ENCODE peak calls at places on chromosomes 4 and X, in five cellular contexts. V is pancreas; X is head of caudate nucleus; H is amniotic stem cell; L is stimulated activated CD8-positive, alpha-beta memory T cell treated with anti-CD3 and anti-CD28 coated beads, Interleukin-7, amount 100 ng/mL, for 24 hours. S is an unnamed sample.

GRCh38 chr4:76626686-76627465 is 191.8 kb downstream of the SHROOM3 start:
- DNase-seq in V (no peak), X (no peak), H (no peak), L (no peak), S (no peak)

GRCh38 chrX:130566028-130566683 is 164.4 kb downstream of the RBMX2 start:
- DNase-seq in V (peak), X (no peak), H (no peak), L (no peak), S (no peak)

GRCh38 chrX:93874554-93874953 is 200.5 kb downstream of the FAM133A start:
- DNase-seq in V (peak), X (no peak), H (peak), L (no peak), S (no peak)

GRCh38 chr4:175412161-175412560 is 399.9 kb downstream of the GPM6A start:
- DNase-seq in V (no peak), X (no peak), H (no peak), L (no peak), S (no peak)

GRCh38 chr4:78936989-78937388 is 2.2 kb downstream of the PAQR3 start:
- DNase-seq in V (no peak), X (no peak), H (no peak), L (no peak), S (no peak)

GRCh38 chrX:131316260-131316659 is 27.2 kb upstream of the IGSF1 start:
- DNase-seq in V (no peak), X (no peak), H (no peak), L (no peak), S (no peak)

GRCh38 chrX:35380808-35381700 is 417.1 kb upstream of the MAGEB16 start:
- DNase-seq in V (peak), X (no peak), H (no peak), L (no peak), S (peak)

GRCh38 chr4:166972071-166972470 is 262.2 kb downstream of the SPOCK3 start:
- DNase-seq in V (no peak), X (no peak), H (peak), L (no peak), S (no peak)

GRCh38 chr4:130147618-130148017 is 1051.7 kb downstream of the C4orf33 start:
- DNase-seq in V (no peak), X (no peak), H (no peak), L (no peak), S (no peak)

GRCh38 chrX:109374276-109374960 is 107.5 kb downstream of the GUCY2F start:
- DNase-seq in V (no peak), X (no peak), H (no peak), L (no peak), S (no peak)

GRCh38 chr4:86055898-86056297 is 304.0 kb downstream of the MAPK10 start:
- DNase-seq in V (no peak), X (no peak), H (no peak), L (no peak), S (no peak)

GRCh38 chrX:109643687-109644086 is 18.7 kb upstream of the KCNE5 start:
- DNase-seq in V (no peak), X (no peak), H (no peak), L (no peak), S (no peak)

GRCh38 chrX:47771473-47771872 is 65.2 kb upstream of the ZNF81 start:
- DNase-seq in V (no peak), X (no peak), H (no peak), L (no peak), S (no peak)

GRCh38 chr4:2932951-2933565 is 30.1 kb downstream of the NOP14 start:
- DNase-seq in V (peak), X (no peak), H (no peak), L (no peak), S (no peak)

GRCh38 chr4:5374994-5375393 is 323.7 kb downstream of the STK32B start:
- DNase-seq in V (no peak), X (no peak), H (no peak), L (no peak), S (no peak)

GRCh38 chr4:110953898-110954297 is 331.0 kb upstream of the PITX2 start:
- DNase-seq in V (no peak), X (no peak), H (no peak), L (no peak), S (no peak)

GRCh38 chr4:156575430-156576073 is 396.0 kb downstream of the PDGFC start:
- DNase-seq in V (no peak), X (no peak), H (no peak), L (no peak), S (no peak)

GRCh38 chr4:53234669-53235068 is 131.2 kb downstream of the SCFD2 start:
- DNase-seq in V (no peak), X (no peak), H (no peak), L (no peak), S (no peak)

GRCh38 chr4:39637572-39638357 is 900 bp downstream of the SMIM14 start:
- DNase-seq in V (peak), X (peak), H (peak), L (no peak), S (peak)

GRCh38 chr4:2285665-2286381 is 23.9 kb upstream of the MXD4 start:
- DNase-seq in V (no peak), X (peak), H (no peak), L (no peak), S (no peak)

GRCh38 chrX:155747520-155747919 is 133.6 kb upstream of the VAMP7 start:
- DNase-seq in V (peak), X (no peak), H (no peak), L (no peak), S (no peak)

GRCh38 chrX:144732588-144732987 is 514.7 kb upstream of the SPANXN1 start:
- DNase-seq in V (no peak), X (no peak), H (no peak), L (no peak), S (no peak)

GRCh38 chr4:3293410-3294391 is 880 bp downstream of the RGS12 start:
- DNase-seq in V (peak), X (peak), H (no peak), L (no peak), S (peak)

GRCh38 chr4:87949961-87950360 is 25.6 kb upstream of the SPP1 start:
- DNase-seq in V (peak), X (no peak), H (no peak), L (no peak), S (no peak)

GRCh38 chr4:38084984-38085383 is 124.8 kb downstream of the PTTG2 start:
- DNase-seq in V (no peak), X (no peak), H (no peak), L (no peak), S (no peak)

GRCh38 chrX:38335382-38335781 is 8.1 kb upstream of the RPGR start:
- DNase-seq in V (no peak), X (no peak), H (no peak), L (no peak), S (no peak)

GRCh38 chr4:7295201-7295916 is 103.0 kb downstream of the SORCS2 start:
- DNase-seq in V (no peak), X (peak), H (no peak), L (no peak), S (no peak)

GRCh38 chr4:168551211-168551610 is 54.4 kb downstream of the PALLD start:
- DNase-seq in V (no peak), X (no peak), H (no peak), L (no peak), S (no peak)

GRCh38 chr4:2882341-2882740 is 38.7 kb downstream of the ADD1 start:
- DNase-seq in V (no peak), X (no peak), H (no peak), L (no peak), S (no peak)

GRCh38 chrX:107857815-107858214 is 32.1 kb downstream of the MID2 start:
- DNase-seq in V (no peak), X (no peak), H (no peak), L (no peak), S (no peak)

GRCh38 chr4:103168993-103169392 is 29.1 kb downstream of the CENPE start:
- DNase-seq in V (no peak), X (no peak), H (no peak), L (no peak), S (no peak)

GRCh38 chr4:145001635-145002034 is 96.4 kb downstream of the ANAPC10 start:
- DNase-seq in V (no peak), X (no peak), H (no peak), L (no peak), S (no peak)

GRCh38 chrX:28610746-28611145 is 23.5 kb downstream of the IL1RAPL1 start:
- DNase-seq in V (no peak), X (no peak), H (no peak), L (no peak), S (no peak)

S was measured in GM13976.